ENCODE peak calls at places on chromosomes 7 and 10, in nine cellular contexts. G, T, L, D, B, X, Q, F and R are unnamed samples.

GRCh38 chr7:51071427-51071826 is 245.2 kb downstream of the COBL start:
- DNase-seq in G (no peak), T (no peak), L (no peak), D (no peak), B (no peak), X (no peak), Q (no peak), F (no peak), R (no peak)

GRCh38 chr7:134315679-134316538 is 821 bp downstream of the SLC35B4 start:
- DNase-seq in G (peak; percentile 67), T (no peak), L (peak; percentile 60), D (no peak), B (peak; percentile 23), X (peak; percentile 6), Q (peak; percentile 27), F (peak; percentile 21), R (peak; percentile 36)

GRCh38 chr7:98105942-98106544 is 619 bp upstream of the LMTK2 start:
- DNase-seq in G (no peak), T (peak; percentile 28), L (no peak), D (no peak), B (no peak), X (peak; percentile 59), Q (no peak), F (no peak), R (peak; percentile 28)

GRCh38 chr7:154372106-154372505 is 319.9 kb downstream of the DPP6 start:
- DNase-seq in G (no peak), T (no peak), L (no peak), D (no peak), B (no peak), X (no peak), Q (peak; percentile 71), F (no peak), R (no peak)

GRCh38 chr10:66649626-66650025 is 276.2 kb upstream of the LRRTM3 start:
- DNase-seq in G (no peak), T (no peak), L (no peak), D (no peak), B (no peak), X (no peak), Q (no peak), F (no peak), R (no peak)

GRCh38 chr7:82268632-82269031 is 174.9 kb downstream of the CACNA2D1 start:
- DNase-seq in G (no peak), T (no peak), L (no peak), D (no peak), B (no peak), X (no peak), Q (no peak), F (no peak), R (no peak)

GRCh38 chr10:12541446-12542067 is 192.2 kb downstream of the CAMK1D start:
- DNase-seq in G (no peak), T (no peak), L (no peak), D (no peak), B (no peak), X (no peak), Q (no peak), F (no peak), R (no peak)

GRCh38 chr7:27964840-27965239 is 215.8 kb downstream of the JAZF1 start:
- DNase-seq in G (no peak), T (no peak), L (no peak), D (no peak), B (no peak), X (no peak), Q (no peak), F (peak; percentile 60), R (no peak)

GRCh38 chr10:34484164-34484563 is 330.9 kb downstream of the PARD3 start:
- DNase-seq in G (no peak), T (no peak), L (no peak), D (no peak), B (no peak), X (peak; percentile 78), Q (no peak), F (no peak), R (no peak)

GRCh38 chr7:155652156-155653124 is 8.0 kb downstream of the RBM33 start:
- DNase-seq in G (peak; percentile 61), T (no peak), L (no peak), D (no peak), B (peak; percentile 70), X (peak; percentile 46), Q (no peak), F (no peak), R (no peak)
- H3K27ac ChIP-seq in G (peak overlapping the region; percentile 73), T (no peak overlapping the region), L (no peak overlapping the region), D (no peak overlapping the region), B (peak overlapping the region; percentile 86), X (peak overlapping the region; percentile 11), Q (peak overlapping the region; percentile 14), F (no peak overlapping the region), R (no peak overlapping the region)

GRCh38 chr7:2621061-2621828 is 10.5 kb upstream of the TTYH3 start:
- DNase-seq in G (peak; percentile 71), T (peak; percentile 72), L (peak; percentile 76), D (no peak), B (no peak), X (peak; percentile 14), Q (no peak), F (no peak), R (peak; percentile 83)

GRCh38 chr7:2622869-2623697 is 8.7 kb upstream of the TTYH3 start:
- DNase-seq in G (no peak), T (no peak), L (no peak), D (no peak), B (no peak), X (no peak), Q (peak; percentile 64), F (no peak), R (peak; percentile 70)

GRCh38 chr7:2623698-2624014 is 8.1 kb upstream of the TTYH3 start:
- DNase-seq in G (no peak), T (no peak), L (no peak), D (no peak), B (no peak), X (no peak), Q (no peak), F (no peak), R (no peak)

GRCh38 chr7:2624293-2624881 is 7.4 kb upstream of the TTYH3 start:
- DNase-seq in G (no peak), T (no peak), L (no peak), D (no peak), B (no peak), X (no peak), Q (no peak), F (no peak), R (no peak)

GRCh38 chr7:2621948-2622640 is 9.7 kb upstream of the TTYH3 start:
- DNase-seq in G (no peak), T (peak; percentile 70), L (peak; percentile 79), D (no peak), B (no peak), X (no peak), Q (peak; percentile 87), F (no peak), R (peak; percentile 93)
- H2AFZ ChIP-seq in G (no peak overlapping the region), T (no peak overlapping the region), L (peak overlapping the region; percentile 84), D (no peak overlapping the region), B (no peak overlapping the region), X (no peak overlapping the region), Q (no peak overlapping the region), F (no peak overlapping the region), R (no peak overlapping the region)

DNA sequence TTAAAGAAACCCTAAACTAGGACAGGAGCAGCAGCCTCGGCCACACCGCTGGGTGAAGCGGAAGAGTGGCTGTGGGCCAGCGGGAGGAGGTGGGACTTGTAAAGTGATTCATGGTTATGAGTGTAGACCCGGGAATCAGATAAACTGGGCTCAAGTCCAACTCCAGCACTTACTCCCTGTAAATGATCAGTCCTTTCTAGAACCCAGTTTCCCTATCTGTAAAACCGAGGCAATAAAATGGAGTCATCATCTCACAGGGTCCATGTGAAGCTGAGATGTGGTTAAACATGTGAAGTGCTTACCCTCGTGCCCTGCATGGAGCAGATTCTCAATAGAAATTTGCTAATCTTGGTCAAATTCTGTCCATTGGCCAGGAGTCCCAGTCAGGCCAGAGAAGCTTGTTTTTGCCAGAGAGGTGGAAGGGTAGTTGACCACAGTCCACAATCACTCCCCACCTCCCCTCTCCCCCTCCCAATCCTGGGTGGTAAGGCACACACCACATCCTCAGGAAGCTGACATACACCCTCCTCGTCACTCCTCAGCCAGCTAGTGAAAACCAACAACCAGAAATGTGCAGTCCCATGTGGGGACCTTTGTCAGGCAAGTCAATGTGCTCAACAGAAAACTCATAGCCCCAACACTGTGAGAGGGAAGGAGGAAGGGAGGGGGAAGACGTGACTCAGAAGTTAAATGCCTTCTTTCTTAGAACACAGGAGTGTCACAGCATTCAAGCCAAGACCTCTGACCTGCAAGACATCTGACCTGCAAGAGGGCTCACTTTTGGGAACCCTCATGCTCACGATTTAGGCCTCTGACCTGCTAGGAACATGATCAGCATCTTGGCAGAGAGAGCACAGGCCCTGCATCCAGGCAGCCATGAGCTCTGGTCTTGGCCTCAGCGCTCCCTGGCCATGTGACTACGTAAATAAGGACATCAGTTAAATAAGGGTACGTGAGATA is 145.1 kb downstream of the PLXNA4 start:
- DNase-seq in G (peak; percentile 82), T (no peak), L (no peak), D (no peak), B (no peak), X (peak; percentile 94), Q (peak; percentile 47), F (no peak), R (peak; percentile 50)
- TF ChIP-seq EZH2phosphoT487 in G (no peak), T (no peak), L (no peak), D (no peak), B (no peak), X (no peak), Q (no peak), F (no peak), R (no peak)

GRCh38 chr7:116548506-116548905 is 23.7 kb downstream of the CAV1 start:
- DNase-seq in G (no peak), T (no peak), L (no peak), D (no peak), B (no peak), X (no peak), Q (no peak), F (no peak), R (no peak)

GRCh38 chr7:116547347-116547746 is 22.5 kb downstream of the CAV1 start:
- DNase-seq in G (peak; percentile 97), T (no peak), L (no peak), D (no peak), B (no peak), X (peak; percentile 27), Q (no peak), F (no peak), R (no peak)

GRCh38 chr7:116545411-116545993 is 20.7 kb downstream of the CAV1 start:
- DNase-seq in G (no peak), T (no peak), L (no peak), D (no peak), B (no peak), X (no peak), Q (no peak), F (no peak), R (no peak)

GRCh38 chr7:116546054-116546453 is 21.2 kb downstream of the CAV1 start:
- DNase-seq in G (no peak), T (no peak), L (no peak), D (no peak), B (no peak), X (no peak), Q (no peak), F (no peak), R (no peak)

GRCh38 chr7:116546916-116547315 is 22.1 kb downstream of the CAV1 start:
- DNase-seq in G (peak; percentile 57), T (no peak), L (no peak), D (no peak), B (no peak), X (no peak), Q (no peak), F (no peak), R (no peak)
- H3K27ac ChIP-seq in G (peak overlapping the region; percentile 97), T (no peak overlapping the region), L (no peak overlapping the region), D (no peak overlapping the region), B (no peak overlapping the region), X (no peak overlapping the region), Q (peak overlapping the region; percentile 79), F (no peak overlapping the region), R (no peak overlapping the region)